ENCODE peak calls at places on chromosome 15, in five cellular contexts. O is Right ventricle myocardium superior, S is ACHN, A is memory B cell, J is MCF 10A. V is an unnamed sample.

GRCh38 chr15:65196637-65197336 is 11.6 kb upstream of the CLPX start:
- DNase-seq in S (no peak), O (no peak), A (no peak), J (no peak), V (no peak)

GRCh38 chr15:85870216-85871014 is 75.7 kb upstream of the KLHL25 start:
- DNase-seq in O (no peak), S (no peak), J (no peak), A (no peak), V (no peak)

GRCh38 chr15:57138260-57138895 is 219.9 kb downstream of the TCF12 start:
- DNase-seq in A (no peak), J (peak; percentile 65), O (no peak), S (peak; percentile 78), V (no peak)

GRCh38 chr15:51796777-51797474 is 32.5 kb upstream of the TMOD3 start:
- DNase-seq in O (no peak), A (no peak), S (no peak), J (peak; percentile 61), V (no peak)

GRCh38 chr15:73403171-73403570 is 34.4 kb upstream of the HCN4 start:
- DNase-seq in S (no peak), A (no peak), O (no peak), J (peak; percentile 13), V (no peak)

GRCh38 chr15:97745481-97746071 is 214.9 kb upstream of the ARRDC4 start:
- DNase-seq in O (no peak), A (no peak), J (peak; percentile 69), S (peak; percentile 25), V (no peak)

GRCh38 chr15:73305331-73306211 is 63.2 kb downstream of the HCN4 start:
- DNase-seq in A (no peak), O (no peak), S (peak; percentile 59), J (peak; percentile 75), V (no peak)

GRCh38 chr15:74461847-74462511 is 1.0 kb upstream of the UBL7 start:
- DNase-seq in S (peak; percentile 12), A (no peak), O (no peak), J (no peak), V (no peak)

GRCh38 chr15:32222716-32223115 is 180.4 kb downstream of the GOLGA8K start:
- DNase-seq in O (no peak), J (peak; percentile 1), S (no peak), A (no peak), V (no peak)

GRCh38 chr15:37134699-37135131 is 34.4 kb upstream of the MEIS2 start:
- DNase-seq in J (peak; percentile 64), O (no peak), A (no peak), S (peak; percentile 38), V (no peak)

GRCh38 chr15:67809441-67809840 is 15.9 kb upstream of the SKOR1 start:
- DNase-seq in J (no peak), S (no peak), O (no peak), A (no peak), V (no peak)

GRCh38 chr15:31366169-31366734 is 39.6 kb downstream of the KLF13 start:
- DNase-seq in A (no peak), J (peak; percentile 83), S (no peak), O (peak; percentile 74), V (no peak)

GRCh38 chr15:84798436-84798946 is 18.7 kb upstream of the ALPK3 start:
- DNase-seq in S (no peak), O (no peak), J (no peak), A (no peak), V (no peak)